ENCODE peak calls at places on chromosomes 13 and 19, in four cellular contexts. F is astrocyte of the cerebellum, W is left ventricle myocardium inferior, M is A549. I is an unnamed sample.

GRCh38 chr19:41691268-41691970 is 3.3 kb upstream of the CEACAM7 start:
- DNase-seq in W (no peak), M (peak; percentile 42), F (no peak), I (no peak)

GRCh38 chr19:11130824-11131455 is 24.6 kb downstream of the SPC24 start:
- DNase-seq in W (peak; percentile 85), M (peak; percentile 79), F (peak; percentile 29), I (peak; percentile 49)

GRCh38 chr13:23610187-23610576 is 40.0 kb downstream of the TNFRSF19 start:
- DNase-seq in M (no peak), W (peak; percentile 58), F (no peak), I (peak; percentile 43)

GRCh38 chr19:703651-704446 is 4.9 kb upstream of the PALM start:
- DNase-seq in F (no peak), M (peak; percentile 85), W (peak; percentile 77), I (peak; percentile 53)

GRCh38 chr19:2110822-2111221 is 14.1 kb downstream of the IZUMO4 start:
- DNase-seq in M (no peak), F (no peak), W (no peak), I (no peak)

GRCh38 chr13:99053636-99054233 is 75.9 kb upstream of the DOCK9 start:
- DNase-seq in M (no peak), F (no peak), W (no peak), I (no peak)

GRCh38 chr13:37627428-37627827 is 28.9 kb upstream of the POSTN start:
- DNase-seq in F (no peak), M (no peak), W (no peak), I (no peak)

GRCh38 chr13:80921971-80922370 is 581.0 kb upstream of the SPRY2 start:
- DNase-seq in W (no peak), M (no peak), F (no peak), I (peak; percentile 24)

GRCh38 chr13:50409186-50409585 is 393.9 kb downstream of the KCNRG start:
- DNase-seq in F (no peak), W (no peak), M (no peak), I (no peak)

GRCh38 chr13:111907341-111907880 is 159.5 kb upstream of the SOX1 start:
- DNase-seq in F (no peak), W (no peak), M (no peak), I (no peak)

GRCh38 chr13:21124853-21125252 is 51.5 kb downstream of the SKA3 start:
- DNase-seq in M (peak; percentile 35), W (no peak), F (no peak), I (peak; percentile 44)

GRCh38 chr13:100521912-100522490 is 66.6 kb downstream of the GGACT start:
- DNase-seq in F (no peak), W (no peak), M (no peak), I (no peak)

GRCh38 chr13:73971481-73971880 is 162.7 kb downstream of the KLF12 start:
- DNase-seq in F (no peak), M (no peak), W (no peak), I (no peak)

GRCh38 chr13:45299194-45299593 is 41.8 kb downstream of the TPT1 start:
- DNase-seq in W (no peak), M (no peak), F (peak; percentile 15), I (peak; percentile 40)

GRCh38 chr19:43675269-43675879 is 5.4 kb upstream of the PLAUR start:
- DNase-seq in F (no peak), M (peak; percentile 88), W (no peak), I (no peak)

GRCh38 chr13:77810430-77810829 is 108.2 kb downstream of the EDNRB start:
- DNase-seq in M (peak; percentile 25), F (no peak), W (no peak), I (no peak)

GRCh38 chr13:93956416-93956815 is 523.1 kb downstream of the DCT start:
- DNase-seq in M (no peak), F (no peak), W (no peak), I (no peak)

GRCh38 chr13:75754936-75755335 is 118.8 kb downstream of the LMO7 start:
- DNase-seq in W (no peak), F (no peak), M (no peak), I (no peak)

GRCh38 chr13:113451951-113452421 is 1.3 kb downstream of the ADPRHL1 start:
- DNase-seq in W (peak; percentile 72), F (no peak), M (no peak), I (no peak)
- H3K4me3 ChIP-seq in W (peak overlapping the region; percentile 71), F (no peak overlapping the region), M (no peak overlapping the region), I (no peak overlapping the region)

GRCh38 chr19:4830332-4830731 is 1.2 kb downstream of the TICAM1 start:
- DNase-seq in M (no peak), W (no peak), F (no peak), I (no peak)

GRCh38 chr19:4832776-4833175 is 1.3 kb upstream of the TICAM1 start:
- DNase-seq in F (no peak), W (no peak), M (no peak), I (no peak)

GRCh38 chr19:4831351-4832340 is at the start of gene TICAM1:
- DNase-seq in W (peak; percentile 83), M (peak; percentile 58), F (no peak), I (peak; percentile 87)

GRCh38 chr19:4830768-4831265 is 695 bp downstream of the TICAM1 start:
- DNase-seq in F (no peak), M (no peak), W (no peak), I (no peak)

GRCh38 chr19:4829001-4829712 is 2.4 kb downstream of the TICAM1 start:
- DNase-seq in F (no peak), M (no peak), W (no peak), I (no peak)
- TF ChIP-seq CTCF in F (peak; percentile 15), M (no peak), W (no peak), I (no peak)

DNA sequence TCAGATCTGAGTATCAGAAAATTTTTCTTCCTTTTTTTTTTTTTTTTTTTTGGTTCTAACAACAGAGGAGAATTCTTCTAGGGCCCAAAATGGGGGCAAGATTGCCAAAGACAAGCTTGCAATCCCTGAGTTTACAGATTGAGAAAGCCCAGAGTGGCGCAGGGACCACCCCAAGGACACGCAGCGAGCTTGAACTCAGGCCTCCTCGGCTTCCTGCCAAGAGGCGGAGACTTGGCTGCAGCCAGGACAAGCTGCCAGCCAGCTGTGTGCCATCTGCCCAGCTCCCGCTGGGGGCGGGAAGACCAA is 508 bp upstream of the MRPL34 start:
- DNase-seq in W (no peak), M (no peak), F (no peak), I (no peak)
- H3K4me3 ChIP-seq in W (peak overlapping the region; percentile 87), M (no peak overlapping the region), F (peak overlapping the region; percentile 81), I (peak overlapping the region; percentile 88)

DNA sequence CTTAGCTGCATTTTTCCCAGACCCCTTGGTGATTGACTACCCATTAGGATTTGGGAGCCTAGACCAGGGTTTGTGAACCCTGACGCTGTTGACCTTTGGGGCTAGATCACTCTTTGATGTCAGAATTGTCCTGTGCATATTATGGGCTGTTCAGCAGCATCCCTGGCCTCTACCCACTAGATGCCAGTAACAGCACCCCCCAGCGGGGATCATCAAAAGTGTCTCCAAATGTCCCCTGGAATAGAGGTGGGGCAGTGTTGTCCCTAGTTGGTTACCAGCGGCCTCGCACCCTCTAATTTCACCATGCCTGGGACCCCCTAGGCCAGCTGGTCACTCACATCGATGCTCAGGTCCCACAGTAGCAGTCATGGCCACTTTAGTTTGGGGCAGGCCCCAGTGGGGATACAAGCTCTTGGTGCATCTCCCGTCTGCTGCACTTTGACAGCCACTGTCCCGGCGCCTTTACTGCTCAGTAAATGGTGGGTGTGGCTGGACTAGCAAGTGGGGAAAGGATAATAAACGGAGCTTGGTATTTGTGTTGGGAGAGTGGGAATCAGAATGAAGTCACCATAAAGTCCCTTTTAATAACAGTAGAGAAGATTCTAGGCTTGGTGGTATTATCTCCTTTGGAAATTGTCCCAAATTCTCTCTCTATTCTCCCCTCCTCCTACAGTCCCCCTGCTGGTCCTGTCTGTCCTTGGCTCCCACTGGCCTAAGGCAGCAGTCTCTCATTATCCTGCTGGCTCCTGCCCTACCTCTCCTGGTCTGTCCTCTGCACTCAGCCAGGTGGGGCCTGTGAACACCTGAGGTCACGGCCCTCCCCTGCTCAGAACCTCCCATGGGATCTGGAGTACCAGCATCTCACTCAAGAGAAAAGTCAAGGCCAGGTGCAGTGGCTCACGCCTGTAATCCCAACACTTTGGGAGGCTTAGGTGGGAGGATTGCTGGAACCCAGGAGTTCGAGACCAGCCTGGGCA is 80.6 kb downstream of the SIPA1L3 start:
- DNase-seq in M (peak; percentile 53), W (no peak), F (no peak), I (no peak)
- TF ChIP-seq CTCF in M (peak; percentile 57), W (no peak), F (peak; percentile 17), I (no peak)

GRCh38 chr19:49515767-49516166 is 3.3 kb downstream of the FCGRT start:
- DNase-seq in W (peak; percentile 51), M (no peak), F (no peak), I (peak; percentile 76)

GRCh38 chr19:49513746-49514118 is 1.3 kb downstream of the FCGRT start:
- DNase-seq in F (no peak), W (no peak), M (no peak), I (no peak)

GRCh38 chr19:49512970-49513745 is 697 bp downstream of the FCGRT start:
- DNase-seq in M (no peak), W (peak; percentile 70), F (no peak), I (peak; percentile 20)

GRCh38 chr19:49518033-49518432 is 5.6 kb downstream of the FCGRT start:
- DNase-seq in W (no peak), M (no peak), F (no peak), I (no peak)

GRCh38 chr19:49514151-49514550 is 1.7 kb downstream of the FCGRT start:
- DNase-seq in W (no peak), M (no peak), F (no peak), I (no peak)
- H3K4me3 ChIP-seq in W (peak overlapping the region; percentile 90), M (no peak overlapping the region), F (peak overlapping the region; percentile 78), I (no peak overlapping the region)

GRCh38 chr19:27971071-27971470 is 1241.9 kb downstream of the UQCRFS1 start:
- DNase-seq in M (peak; percentile 17), W (no peak), F (no peak), I (no peak)

GRCh38 chr19:27972291-27973040 is 1240.5 kb downstream of the UQCRFS1 start:
- DNase-seq in W (no peak), M (no peak), F (peak; percentile 68), I (no peak)

GRCh38 chr19:27971869-27972268 is 1241.1 kb downstream of the UQCRFS1 start:
- DNase-seq in F (no peak), W (no peak), M (no peak), I (no peak)

GRCh38 chr19:27975419-27976005 is 1237.4 kb downstream of the UQCRFS1 start:
- DNase-seq in W (no peak), M (no peak), F (no peak), I (no peak)

DNA sequence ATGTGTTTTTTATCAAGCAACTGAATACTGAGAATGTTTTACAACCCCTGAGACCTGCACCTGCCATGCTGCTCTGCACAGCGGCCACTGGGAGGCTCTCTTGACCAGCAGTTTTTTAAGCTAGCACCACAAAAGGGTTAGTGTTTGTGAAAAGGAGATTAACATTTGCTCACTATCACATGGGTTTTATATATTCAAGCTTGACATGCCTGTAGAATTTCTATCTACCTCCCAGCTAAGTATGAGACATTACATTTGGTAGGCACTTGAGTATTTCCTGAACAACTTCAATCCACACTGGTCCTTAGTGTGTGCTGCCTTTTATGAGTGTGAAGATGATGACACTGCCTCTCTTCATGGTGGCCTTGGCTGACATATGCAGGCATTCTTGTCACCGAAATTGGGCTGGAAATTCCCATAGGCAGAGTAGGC is 1238.9 kb downstream of the UQCRFS1 start:
- DNase-seq in W (no peak), F (peak; percentile 55), M (peak; percentile 44), I (no peak)
- TF ChIP-seq CTCF in W (peak; percentile 63), F (peak; percentile 92), M (peak; percentile 45), I (peak; percentile 46)